ENCODE peak calls at places on chromosomes 6 and 20, in nine cellular contexts. X, O, Z, S, R, D, H, B and V are unnamed samples.
A peak's percentile ranks its signal among the peaks of the same experiment; 100 is the strongest.

GRCh38 chr20:39944861-39945260 is 744.2 kb downstream of the MAFB start:
- DNase-seq in X (no peak), O (no peak), Z (no peak), S (no peak), R (no peak), D (no peak), H (no peak), B (no peak), V (no peak)

GRCh38 chr6:74745670-74746069 is 460.2 kb downstream of the COL12A1 start:
- DNase-seq in X (no peak), O (no peak), Z (no peak), S (no peak), R (no peak), D (no peak), H (no peak), B (no peak), V (no peak)

GRCh38 chr6:123962508-123962907 is 158.8 kb downstream of the NKAIN2 start:
- DNase-seq in X (no peak), O (peak; percentile 40), Z (no peak), S (no peak), R (peak; percentile 28), D (peak; percentile 74), H (no peak), B (no peak), V (no peak)

GRCh38 chr20:61789329-61789728 is 276.4 kb downstream of the TAF4 start:
- DNase-seq in X (no peak), O (peak; percentile 70), Z (no peak), S (no peak), R (no peak), D (no peak), H (no peak), B (no peak), V (no peak)

GRCh38 chr6:99013145-99013544 is 65.4 kb upstream of the FBXL4 start:
- DNase-seq in X (no peak), O (peak; percentile 31), Z (peak; percentile 90), S (peak; percentile 3), R (no peak), D (no peak), H (no peak), B (peak; percentile 75), V (no peak)

GRCh38 chr6:136582702-136583471 is 32.7 kb upstream of the MAP7 start:
- DNase-seq in X (peak; percentile 69), O (no peak), Z (peak; percentile 63), S (peak; percentile 44), R (no peak), D (peak; percentile 7), H (no peak), B (peak; percentile 89), V (no peak)

GRCh38 chr6:106609699-106610098 is 19.6 kb downstream of the RTN4IP1 start:
- DNase-seq in X (no peak), O (no peak), Z (no peak), S (peak; percentile 26), R (no peak), D (peak; percentile 18), H (no peak), B (no peak), V (no peak)

GRCh38 chr6:37665309-37665708 is 32.4 kb downstream of the MDGA1 start:
- DNase-seq in X (no peak), O (no peak), Z (no peak), S (no peak), R (no peak), D (peak; percentile 21), H (no peak), B (no peak), V (peak; percentile 0)

GRCh38 chr6:37314803-37315515 is 38.8 kb upstream of the RNF8 start:
- DNase-seq in X (peak; percentile 44), O (no peak), Z (no peak), S (peak; percentile 99), R (no peak), D (peak; percentile 12), H (peak; percentile 20), B (no peak), V (no peak)

GRCh38 chr6:31165986-31166385 is 4.5 kb downstream of the POU5F1 start:
- DNase-seq in X (no peak), O (no peak), Z (no peak), S (no peak), R (no peak), D (no peak), H (no peak), B (no peak), V (no peak)

GRCh38 chr6:167079853-167080297 is 43.0 kb upstream of the CCR6 start:
- DNase-seq in X (no peak), O (no peak), Z (no peak), S (no peak), R (no peak), D (no peak), H (no peak), B (no peak), V (no peak)

GRCh38 chr6:10409766-10410209 is 5.1 kb downstream of the TFAP2A start:
- DNase-seq in X (no peak), O (no peak), Z (no peak), S (no peak), R (no peak), D (no peak), H (no peak), B (no peak), V (no peak)

GRCh38 chr20:3222635-3223600 is 13.6 kb downstream of the ITPA start:
- DNase-seq in X (no peak), O (no peak), Z (no peak), S (no peak), R (peak; percentile 78), D (peak; percentile 98), H (no peak), B (no peak), V (no peak)

GRCh38 chr6:31763617-31763940 is 1.1 kb downstream of the SAPCD1 start:
- DNase-seq in X (no peak), O (no peak), Z (no peak), S (no peak), R (no peak), D (no peak), H (no peak), B (peak; percentile 76), V (no peak)

GRCh38 chr6:21321076-21321475 is 272.5 kb upstream of the SOX4 start:
- DNase-seq in X (no peak), O (peak; percentile 10), Z (no peak), S (no peak), R (no peak), D (no peak), H (no peak), B (no peak), V (no peak)

GRCh38 chr6:106206905-106207304 is 118.7 kb downstream of the ATG5 start:
- DNase-seq in X (no peak), O (no peak), Z (no peak), S (no peak), R (no peak), D (no peak), H (no peak), B (no peak), V (no peak)

GRCh38 chr20:47927385-47927851 is 142.1 kb upstream of the SULF2 start:
- DNase-seq in X (no peak), O (peak; percentile 100), Z (no peak), S (no peak), R (no peak), D (no peak), H (no peak), B (no peak), V (no peak)

GRCh38 chr20:38831049-38831691 is 25.7 kb downstream of the PPP1R16B start:
- DNase-seq in X (no peak), O (no peak), Z (no peak), S (no peak), R (no peak), D (no peak), H (no peak), B (no peak), V (no peak)

GRCh38 chr20:46559685-46560440 is 9.4 kb upstream of the OCSTAMP start:
- DNase-seq in X (no peak), O (no peak), Z (no peak), S (no peak), R (no peak), D (peak; percentile 59), H (no peak), B (no peak), V (no peak)

GRCh38 chr6:149225946-149226345 is 91.6 kb upstream of the TAB2 start:
- DNase-seq in X (no peak), O (no peak), Z (no peak), S (no peak), R (no peak), D (no peak), H (no peak), B (no peak), V (no peak)

GRCh38 chr6:26412225-26412624 is 10.2 kb downstream of the BTN3A1 start:
- DNase-seq in X (no peak), O (no peak), Z (no peak), S (no peak), R (no peak), D (no peak), H (no peak), B (no peak), V (no peak)

GRCh38 chr6:87393026-87393622 is 14.6 kb upstream of the CFAP206 start:
- DNase-seq in X (peak; percentile 56), O (peak; percentile 24), Z (no peak), S (peak; percentile 83), R (no peak), D (peak; percentile 50), H (peak; percentile 23), B (no peak), V (no peak)

GRCh38 chr6:71091167-71091566 is 134.3 kb upstream of the B3GAT2 start:
- DNase-seq in X (no peak), O (no peak), Z (no peak), S (no peak), R (no peak), D (no peak), H (no peak), B (no peak), V (no peak)

GRCh38 chr6:162680367-162680766 is 47.2 kb downstream of the PRKN start:
- DNase-seq in X (no peak), O (no peak), Z (no peak), S (no peak), R (no peak), D (no peak), H (no peak), B (no peak), V (no peak)

GRCh38 chr20:62770916-62771315 is 25.4 kb upstream of the MRGBP start:
- DNase-seq in X (no peak), O (no peak), Z (no peak), S (no peak), R (peak; percentile 44), D (no peak), H (no peak), B (no peak), V (peak; percentile 65)

GRCh38 chr6:84428300-84428907 is 201.0 kb upstream of the CEP162 start:
- DNase-seq in X (peak; percentile 54), O (no peak), Z (peak; percentile 4), S (peak; percentile 59), R (no peak), D (peak; percentile 12), H (peak; percentile 44), B (no peak), V (no peak)

GRCh38 chr6:29828471-29828797 is 809 bp downstream of the HLA-G start:
- DNase-seq in X (no peak), O (no peak), Z (no peak), S (no peak), R (no peak), D (no peak), H (no peak), B (no peak), V (no peak)

GRCh38 chr20:52083627-52084232 is 107.8 kb downstream of the ZFP64 start:
- DNase-seq in X (peak; percentile 37), O (no peak), Z (no peak), S (peak; percentile 66), R (no peak), D (peak; percentile 11), H (peak; percentile 65), B (no peak), V (no peak)

GRCh38 chr6:123519191-123519510 is 117.6 kb downstream of the TRDN start:
- DNase-seq in X (no peak), O (no peak), Z (no peak), S (no peak), R (peak; percentile 76), D (no peak), H (no peak), B (no peak), V (no peak)

GRCh38 chr6:138533667-138534066 is 34.4 kb upstream of the NHSL1 start:
- DNase-seq in X (no peak), O (no peak), Z (no peak), S (no peak), R (no peak), D (no peak), H (no peak), B (no peak), V (no peak)

GRCh38 chr6:36050305-36050704 is 22.7 kb downstream of the MAPK14 start:
- DNase-seq in X (no peak), O (no peak), Z (no peak), S (no peak), R (no peak), D (no peak), H (no peak), B (no peak), V (no peak)